ENCODE peak calls at places on chromosomes 5 and 9, in nine cellular contexts. O, G, D, L, P, R, N, M and Z are unnamed samples.

GRCh38 chr9:113564804-113565237 is 101.3 kb downstream of the RGS3 start:
- DNase-seq in O (peak; percentile 23), G (peak; percentile 74), D (no peak), L (no peak), P (peak; percentile 40), R (no peak), N (peak; percentile 85), M (no peak), Z (no peak)

GRCh38 chr5:132677191-132677590 is 3.4 kb downstream of the IL4 start:
- DNase-seq in O (no peak), G (peak; percentile 91), D (no peak), L (no peak), P (peak; percentile 76), R (no peak), N (no peak), M (peak; percentile 68), Z (peak; percentile 39)

GRCh38 chr5:28576022-28576421 is 1537.6 kb upstream of the CDH9 start:
- DNase-seq in O (no peak), G (peak; percentile 13), D (no peak), L (no peak), P (no peak), R (no peak), N (no peak), M (no peak), Z (no peak)

GRCh38 chr5:177495243-177496060 is 2.0 kb downstream of the PDLIM7 start:
- DNase-seq in O (peak; percentile 70), G (no peak), D (no peak), L (peak; percentile 67), P (peak; percentile 49), R (peak; percentile 55), N (peak; percentile 78), M (no peak), Z (peak; percentile 87)

GRCh38 chr5:1910861-1911772 is 28.4 kb upstream of the IRX4 start:
- DNase-seq in O (no peak), G (no peak), D (no peak), L (no peak), P (no peak), R (no peak), N (no peak), M (no peak), Z (no peak)

GRCh38 chr9:27787941-27788340 is 214.7 kb upstream of the C9orf72 start:
- DNase-seq in O (no peak), G (no peak), D (no peak), L (no peak), P (no peak), R (no peak), N (no peak), M (no peak), Z (no peak)

GRCh38 chr5:67028371-67028770 is 168.2 kb downstream of the CD180 start:
- DNase-seq in O (no peak), G (no peak), D (no peak), L (no peak), P (no peak), R (no peak), N (no peak), M (no peak), Z (no peak)

GRCh38 chr9:37529111-37529510 is 43.4 kb downstream of the POLR1E start:
- DNase-seq in O (no peak), G (no peak), D (peak; percentile 59), L (peak; percentile 36), P (no peak), R (peak; percentile 81), N (no peak), M (no peak), Z (no peak)

GRCh38 chr9:68931821-68932220 is 82.1 kb downstream of the PRKACG start:
- DNase-seq in O (no peak), G (no peak), D (no peak), L (no peak), P (no peak), R (no peak), N (no peak), M (no peak), Z (no peak)

GRCh38 chr5:565782-566445 is 41.7 kb upstream of the SLC9A3 start:
- DNase-seq in O (no peak), G (no peak), D (no peak), L (no peak), P (peak; percentile 1), R (no peak), N (no peak), M (peak; percentile 58), Z (no peak)

GRCh38 chr9:6889868-6890267 is 132.1 kb downstream of the KDM4C start:
- DNase-seq in O (peak; percentile 74), G (no peak), D (no peak), L (no peak), P (no peak), R (peak; percentile 27), N (no peak), M (no peak), Z (no peak)

GRCh38 chr5:179287071-179287470 is 58.2 kb downstream of the ADAMTS2 start:
- DNase-seq in O (no peak), G (no peak), D (no peak), L (no peak), P (no peak), R (no peak), N (peak; percentile 58), M (no peak), Z (no peak)

GRCh38 chr9:129584136-129584535 is 36.8 kb downstream of the C9orf50 start:
- DNase-seq in O (peak; percentile 88), G (peak; percentile 87), D (peak; percentile 37), L (no peak), P (peak; percentile 24), R (peak; percentile 73), N (no peak), M (peak; percentile 38), Z (peak; percentile 72)

GRCh38 chr5:175385691-175386360 is 58.2 kb downstream of the DRD1 start:
- DNase-seq in O (no peak), G (peak; percentile 79), D (no peak), L (no peak), P (no peak), R (no peak), N (no peak), M (no peak), Z (peak; percentile 87)

GRCh38 chr5:7814816-7815215 is 36.1 kb downstream of the CFAP90 start:
- DNase-seq in O (no peak), G (no peak), D (no peak), L (no peak), P (no peak), R (no peak), N (no peak), M (no peak), Z (no peak)

GRCh38 chr9:13718086-13718485 is 438.6 kb upstream of the MPDZ start:
- DNase-seq in O (no peak), G (no peak), D (no peak), L (no peak), P (no peak), R (no peak), N (no peak), M (no peak), Z (peak; percentile 68)

GRCh38 chr5:133962801-133963476 is 5.5 kb downstream of the C5orf15 start:
- DNase-seq in O (no peak), G (no peak), D (no peak), L (no peak), P (no peak), R (no peak), N (no peak), M (no peak), Z (peak; percentile 43)

GRCh38 chr5:17374973-17375844 is 122.8 kb upstream of the TAF11L2 start:
- DNase-seq in O (no peak), G (no peak), D (no peak), L (no peak), P (no peak), R (no peak), N (no peak), M (peak; percentile 61), Z (no peak)

GRCh38 chr9:134325096-134325812 is 1.0 kb upstream of the RXRA start:
- DNase-seq in O (peak; percentile 25), G (peak; percentile 49), D (no peak), L (no peak), P (no peak), R (no peak), N (peak; percentile 81), M (peak; percentile 59), Z (no peak)

GRCh38 chr9:99040911-99041582 is 63.9 kb upstream of the TGFBR1 start:
- DNase-seq in O (peak; percentile 67), G (no peak), D (no peak), L (no peak), P (peak; percentile 50), R (no peak), N (no peak), M (no peak), Z (no peak)

GRCh38 chr5:83711982-83712601 is 8.6 kb downstream of the HAPLN1 start:
- DNase-seq in O (no peak), G (peak; percentile 89), D (no peak), L (no peak), P (no peak), R (peak; percentile 37), N (no peak), M (peak; percentile 54), Z (peak; percentile 47)

GRCh38 chr9:113349044-113349433 is 302 bp upstream of the BSPRY start:
- DNase-seq in O (no peak), G (no peak), D (no peak), L (no peak), P (no peak), R (no peak), N (no peak), M (no peak), Z (no peak)

GRCh38 chr9:102867488-102867887 is 127.6 kb upstream of the CYLC2 start:
- DNase-seq in O (no peak), G (no peak), D (no peak), L (no peak), P (no peak), R (no peak), N (no peak), M (no peak), Z (no peak)

GRCh38 chr9:12702160-12702758 is 9.1 kb downstream of the TYRP1 start:
- DNase-seq in O (no peak), G (peak; percentile 81), D (no peak), L (no peak), P (peak; percentile 30), R (no peak), N (no peak), M (peak; percentile 57), Z (peak; percentile 40)

GRCh38 chr5:122053181-122054109 is 24.6 kb downstream of the LOX start:
- DNase-seq in O (no peak), G (no peak), D (no peak), L (no peak), P (no peak), R (no peak), N (peak; percentile 46), M (no peak), Z (no peak)

GRCh38 chr9:37999501-38000189 is 69.4 kb downstream of the SHB start:
- DNase-seq in O (no peak), G (no peak), D (no peak), L (no peak), P (no peak), R (no peak), N (no peak), M (peak; percentile 9), Z (no peak)

GRCh38 chr9:32926901-32927300 is 74.5 kb downstream of the APTX start:
- DNase-seq in O (no peak), G (no peak), D (no peak), L (no peak), P (no peak), R (no peak), N (no peak), M (no peak), Z (no peak)

GRCh38 chr5:132093310-132093709 is 19.7 kb downstream of the CSF2 start:
- DNase-seq in O (no peak), G (no peak), D (no peak), L (no peak), P (no peak), R (no peak), N (no peak), M (no peak), Z (no peak)

GRCh38 chr5:55306641-55307382 is 682 bp downstream of the DHX29 start:
- DNase-seq in O (no peak), G (no peak), D (no peak), L (no peak), P (no peak), R (no peak), N (no peak), M (peak; percentile 11), Z (no peak)

GRCh38 chr9:124015091-124015660 is 3.6 kb downstream of the LHX2 start:
- DNase-seq in O (no peak), G (no peak), D (no peak), L (no peak), P (no peak), R (no peak), N (no peak), M (no peak), Z (no peak)

GRCh38 chr9:117247271-117247670 is 167.6 kb downstream of the ASTN2 start:
- DNase-seq in O (no peak), G (peak; percentile 9), D (no peak), L (no peak), P (no peak), R (peak; percentile 12), N (no peak), M (no peak), Z (no peak)